ENCODE peak calls at places on chromosomes 7 and 10, in seven cellular contexts. U is CD8-positive, alpha-beta T cell; J is cardiac muscle cell; X is colonic mucosa; I is WERI-Rb-1; K is trophoblast cell; D is kidney. P is an unnamed sample.
A peak's percentile ranks its signal among the peaks of the same experiment; 100 is the strongest.

GRCh38 chr7:112939589-112940313 is 146.9 kb downstream of the GPR85 start:
- DNase-seq in K (peak; percentile 100), X (peak; percentile 100), U (peak; percentile 99), J (peak; percentile 99), I (peak; percentile 100), D (peak; percentile 100), P (peak; percentile 97)

GRCh38 chr7:115359119-115359518 is 437.2 kb downstream of the MDFIC start:
- DNase-seq in X (no peak), I (no peak), K (no peak), U (no peak), D (no peak), J (no peak), P (no peak)

GRCh38 chr10:114755537-114755936 is 66.0 kb upstream of the FHIP2A start:
- DNase-seq in U (no peak), D (no peak), I (no peak), J (no peak), K (peak; percentile 52), X (no peak), P (no peak)

GRCh38 chr7:116291937-116292336 is 81.6 kb downstream of the TES start:
- DNase-seq in D (no peak), J (no peak), U (no peak), K (no peak), I (no peak), X (no peak), P (no peak)

GRCh38 chr10:95404460-95404858 is 113.7 kb upstream of the PDLIM1 start:
- DNase-seq in I (no peak), X (no peak), J (no peak), U (no peak), D (no peak), K (no peak), P (no peak)

GRCh38 chr10:92290076-92290836 is 622 bp downstream of the CPEB3 start:
- DNase-seq in I (peak; percentile 44), U (peak; percentile 13), J (peak; percentile 42), D (no peak), X (peak; percentile 77), K (peak; percentile 60), P (no peak)

GRCh38 chr7:13602036-13602435 is 387.4 kb downstream of the ETV1 start:
- DNase-seq in X (no peak), D (no peak), K (no peak), U (no peak), J (no peak), I (no peak), P (no peak)

GRCh38 chr10:129941199-129942018 is 22.7 kb downstream of the EBF3 start:
- DNase-seq in U (no peak), J (no peak), I (peak; percentile 51), D (no peak), K (no peak), X (no peak), P (peak; percentile 2)

GRCh38 chr7:25391295-25391861 is 163.1 kb upstream of the NPVF start:
- DNase-seq in K (peak; percentile 38), J (peak; percentile 29), I (no peak), U (no peak), D (no peak), X (no peak), P (no peak)

GRCh38 chr10:98486421-98486820 is 39.7 kb upstream of the HPS1 start:
- DNase-seq in X (no peak), U (no peak), D (no peak), K (no peak), I (no peak), J (no peak), P (no peak)

DNA sequence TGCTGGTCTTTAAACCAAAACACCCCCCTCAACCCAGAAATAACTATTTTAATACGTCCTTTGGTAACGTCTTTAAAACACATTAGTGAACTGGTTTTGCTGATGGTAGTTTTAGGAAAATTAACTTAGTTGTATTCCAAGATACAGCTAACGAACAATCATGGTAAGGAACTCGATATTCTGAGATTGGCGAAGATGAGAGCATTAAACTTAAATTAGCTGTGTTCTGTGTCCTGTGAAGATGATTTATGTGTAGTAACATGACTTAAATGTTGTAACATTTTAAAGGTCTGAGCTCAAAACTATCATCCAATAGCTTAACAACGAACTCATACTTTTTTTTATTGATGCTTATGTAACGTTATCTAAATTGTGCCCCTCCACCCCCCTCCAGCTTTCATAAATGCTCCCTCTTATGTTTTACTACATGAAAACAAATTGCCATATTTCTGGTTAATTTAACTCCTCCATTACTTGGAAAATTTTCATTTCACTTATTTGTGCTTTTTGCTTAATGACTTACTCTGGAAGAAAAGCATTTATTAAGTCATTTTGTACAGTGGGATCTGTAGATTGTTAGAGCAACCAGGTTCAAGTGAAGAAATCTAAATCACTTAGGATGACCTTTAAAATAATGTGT is 1.7 kb downstream of the SDK1 start:
- DNase-seq in J (no peak), K (no peak), I (no peak), D (no peak), X (no peak), U (no peak), P (no peak)
- H3K4me3 ChIP-seq in J (peak overlapping the region; percentile 61), K (no peak overlapping the region), I (peak overlapping the region; percentile 86), D (peak overlapping the region; percentile 75), X (no peak overlapping the region), U (no peak overlapping the region), P (no peak overlapping the region)

DNA sequence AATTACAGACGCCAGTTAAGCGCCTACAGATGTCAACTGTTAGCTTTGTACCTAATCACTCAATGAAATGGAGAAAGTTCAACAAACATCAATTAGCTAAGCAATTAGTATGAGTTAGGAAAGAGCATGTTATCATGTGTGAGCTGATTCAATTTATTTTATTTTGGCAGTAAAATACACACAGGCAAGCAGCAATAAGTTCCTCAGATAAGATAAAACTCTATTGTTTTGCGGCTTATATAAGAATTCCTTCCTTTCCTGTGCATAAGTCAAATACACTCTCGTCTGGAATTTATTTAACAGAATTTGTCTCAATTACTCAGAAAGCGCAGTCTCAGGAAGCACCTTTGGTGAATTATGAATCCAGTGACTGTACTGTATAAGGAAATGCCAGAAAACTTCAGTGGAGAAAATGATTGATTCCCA is 427.0 kb upstream of the GALNT17 start:
- DNase-seq in D (no peak), J (no peak), X (no peak), I (no peak), U (no peak), K (no peak), P (no peak)
- H3K4me3 ChIP-seq in D (no peak overlapping the region), J (no peak overlapping the region), X (no peak overlapping the region), I (no peak overlapping the region), U (no peak overlapping the region), K (no peak overlapping the region), P (no peak overlapping the region)

DNA sequence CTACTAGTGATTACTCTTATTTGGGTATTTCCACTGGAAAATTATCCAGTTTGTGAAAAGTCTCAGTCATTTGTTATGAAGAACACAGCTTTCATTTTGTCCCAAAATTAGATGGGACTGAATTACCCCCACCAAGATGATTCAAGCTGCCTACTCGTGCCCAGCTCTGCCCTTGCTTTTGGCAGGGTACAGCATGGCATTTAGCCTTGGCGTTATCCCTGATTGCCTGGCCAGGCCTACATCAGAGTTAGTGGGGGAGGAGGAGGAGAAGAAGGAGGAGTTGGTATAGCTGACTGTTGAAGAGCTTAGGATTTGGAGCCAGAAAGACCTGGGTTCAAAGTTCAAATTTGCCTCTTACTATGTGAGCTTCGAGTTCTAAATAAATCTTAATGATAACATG is 47.4 kb downstream of the MTURN start:
- DNase-seq in X (no peak), K (no peak), I (no peak), D (no peak), U (no peak), J (no peak), P (no peak)
- H3K4me3 ChIP-seq in X (no peak overlapping the region), K (no peak overlapping the region), I (no peak overlapping the region), D (no peak overlapping the region), U (no peak overlapping the region), J (no peak overlapping the region), P (no peak overlapping the region)

DNA sequence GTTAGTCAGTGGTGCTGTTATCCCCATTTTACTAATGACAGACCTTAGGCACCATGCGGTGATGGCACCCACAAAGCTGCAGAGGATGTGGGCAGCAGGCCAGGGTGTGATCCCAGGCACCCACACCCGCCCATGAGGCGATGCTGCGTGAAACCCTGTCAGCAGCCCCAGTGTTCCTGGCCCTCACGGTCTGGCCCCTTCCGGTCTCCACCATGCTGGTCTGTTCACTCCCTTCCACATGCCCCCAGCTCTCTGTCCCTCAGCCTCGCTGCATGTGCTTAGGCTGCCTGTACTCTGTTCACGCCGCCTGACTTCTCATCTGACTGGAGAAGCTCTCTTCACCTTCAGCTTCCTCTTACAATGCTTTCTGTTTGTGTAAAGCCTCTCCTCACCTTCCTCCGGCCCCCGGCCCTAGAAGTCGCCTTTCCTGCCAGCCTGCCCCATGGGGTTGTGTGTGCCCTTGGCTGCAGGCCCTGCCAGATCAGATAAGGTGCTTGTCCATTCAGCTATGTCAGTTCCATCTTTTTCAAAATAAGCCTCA is 17.6 kb upstream of the ORAI2 start:
- DNase-seq in K (no peak), U (no peak), D (peak; percentile 81), I (no peak), X (no peak), J (no peak), P (no peak)
- H3K4me3 ChIP-seq in K (no peak overlapping the region), U (peak overlapping the region; percentile 33), D (no peak overlapping the region), I (no peak overlapping the region), X (no peak overlapping the region), J (no peak overlapping the region), P (no peak overlapping the region)

GRCh38 chr7:1234049-1234691 is 1.5 kb downstream of the UNCX start:
- DNase-seq in J (no peak), U (no peak), X (no peak), I (no peak), K (no peak), D (no peak), P (no peak)
- H3K4me3 ChIP-seq in J (peak overlapping the region; percentile 0), U (no peak overlapping the region), X (no peak overlapping the region), I (no peak overlapping the region), K (no peak overlapping the region), D (peak overlapping the region; percentile 41), P (no peak overlapping the region)

DNA sequence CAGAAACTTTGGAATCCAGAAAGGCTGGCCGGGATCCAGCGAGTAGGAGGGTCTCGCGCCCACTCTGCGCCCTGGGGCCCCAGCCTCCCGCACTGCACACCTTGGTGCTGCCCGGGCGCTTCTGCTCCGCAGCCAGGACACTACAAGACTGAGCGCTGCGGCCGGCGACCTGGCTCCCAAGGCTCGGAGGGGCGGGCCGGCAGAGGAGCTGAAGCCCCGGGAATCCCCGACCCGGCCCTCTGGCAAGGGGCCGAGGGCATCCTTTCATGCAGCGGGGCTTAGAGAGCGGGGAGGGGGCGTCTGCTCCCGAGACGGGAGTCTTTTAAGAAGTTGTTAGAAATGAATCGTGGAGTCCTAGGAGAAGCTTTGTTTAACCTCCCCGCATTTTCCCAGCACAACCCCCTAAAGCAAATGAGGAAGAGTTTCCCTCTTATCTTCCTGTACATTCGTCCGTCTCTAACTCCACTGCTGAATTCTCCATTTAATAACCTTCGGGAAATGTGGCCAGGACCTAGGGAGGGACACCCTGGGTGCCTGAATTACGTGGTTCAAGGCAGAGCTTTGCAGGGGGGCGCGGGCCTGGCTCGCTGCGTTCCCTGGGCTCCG is 1.1 kb downstream of the VWC2 start:
- DNase-seq in D (no peak), U (no peak), X (peak; percentile 29), K (no peak), I (peak; percentile 26), J (peak; percentile 45), P (no peak)
- H3K4me3 ChIP-seq in D (peak overlapping the region; percentile 35), U (no peak overlapping the region), X (peak overlapping the region; percentile 45), K (peak overlapping the region; percentile 65), I (peak overlapping the region; percentile 66), J (peak overlapping the region; percentile 80), P (no peak overlapping the region)

GRCh38 chr7:152149363-152149762 is 123.9 kb downstream of the GALNT11 start:
- DNase-seq in J (no peak), I (no peak), D (no peak), X (no peak), K (no peak), U (no peak), P (no peak)
- H3K4me3 ChIP-seq in J (no peak overlapping the region), I (no peak overlapping the region), D (no peak overlapping the region), X (no peak overlapping the region), K (no peak overlapping the region), U (no peak overlapping the region), P (no peak overlapping the region)

P was measured in GM12864.